ENCODE peak calls at places on chromosome 21, in eight cellular contexts. W is activated T-helper 1 cell treated with anti-CD3 and anti-CD28 coated beads, Interleukin-2, amount 50 U/mL, for 16 hours; I is keratinocyte; Y is M059J; D is GM18507; X is Caco-2; G is lower leg skin; Q is fibroblast of pulmonary artery. F is an unnamed sample.

GRCh38 chr21:34844033-34844923 is 175.5 kb downstream of the CLIC6 start:
- DNase-seq in W (no peak), I (no peak), Y (no peak), D (no peak), X (no peak), G (peak; percentile 95), Q (peak; percentile 41), F (no peak)

GRCh38 chr21:16534408-16535099 is 804.8 kb downstream of the USP25 start:
- DNase-seq in W (no peak), I (no peak), Y (peak; percentile 87), D (no peak), X (no peak), G (peak; percentile 94), Q (peak; percentile 98), F (peak; percentile 28)

GRCh38 chr21:40699366-40699765 is 147.6 kb downstream of the DSCAM start:
- DNase-seq in W (no peak), I (no peak), Y (no peak), D (no peak), X (no peak), G (no peak), Q (no peak), F (no peak)

GRCh38 chr21:33246963-33247362 is 17.2 kb downstream of the IFNAR2 start:
- DNase-seq in W (no peak), I (no peak), Y (no peak), D (no peak), X (no peak), G (no peak), Q (no peak), F (no peak)

GRCh38 chr21:29149771-29150425 is 19.5 kb downstream of the MAP3K7CL start:
- DNase-seq in W (no peak), I (no peak), Y (peak; percentile 69), D (no peak), X (no peak), G (no peak), Q (peak; percentile 56), F (peak; percentile 39)

GRCh38 chr21:16302851-16303282 is 573.1 kb downstream of the USP25 start:
- DNase-seq in W (no peak), I (no peak), Y (peak; percentile 53), D (no peak), X (no peak), G (peak; percentile 86), Q (peak; percentile 37), F (no peak)

GRCh38 chr21:17387030-17387617 is 125.7 kb upstream of the CXADR start:
- DNase-seq in W (no peak), I (no peak), Y (peak; percentile 73), D (peak; percentile 25), X (no peak), G (no peak), Q (peak; percentile 80), F (peak; percentile 67)

GRCh38 chr21:34707876-34708325 is 39.1 kb downstream of the CLIC6 start:
- DNase-seq in W (peak; percentile 13), I (no peak), Y (no peak), D (peak; percentile 53), X (no peak), G (peak; percentile 37), Q (no peak), F (no peak)

GRCh38 chr21:39072468-39072867 is 110.8 kb downstream of the PSMG1 start:
- DNase-seq in W (no peak), I (no peak), Y (no peak), D (no peak), X (no peak), G (no peak), Q (no peak), F (no peak)

GRCh38 chr21:31900121-31900895 is 27.5 kb downstream of the HUNK start:
- DNase-seq in W (no peak), I (no peak), Y (no peak), D (no peak), X (peak; percentile 89), G (peak; percentile 8), Q (no peak), F (no peak)

GRCh38 chr21:36610201-36610600 is 88.7 kb upstream of the SIM2 start:
- DNase-seq in W (no peak), I (no peak), Y (peak; percentile 18), D (no peak), X (no peak), G (no peak), Q (peak; percentile 42), F (no peak)

GRCh38 chr21:36696640-36697472 is 2.1 kb upstream of the SIM2 start:
- DNase-seq in W (no peak), I (no peak), Y (no peak), D (no peak), X (no peak), G (no peak), Q (no peak), F (no peak)

GRCh38 chr21:38773108-38774061 is 32.3 kb upstream of the ETS2 start:
- DNase-seq in W (no peak), I (peak; percentile 83), Y (peak; percentile 97), D (no peak), X (no peak), G (peak; percentile 85), Q (peak; percentile 95), F (peak; percentile 93)

GRCh38 chr21:26506951-26507350 is 66.1 kb downstream of the CYYR1 start:
- DNase-seq in W (no peak), I (no peak), Y (peak; percentile 5), D (no peak), X (no peak), G (no peak), Q (peak; percentile 18), F (peak; percentile 76)

GRCh38 chr21:38244885-38245869 is 11.6 kb upstream of the KCNJ15 start:
- DNase-seq in W (peak; percentile 25), I (peak; percentile 84), Y (peak; percentile 100), D (peak; percentile 20), X (no peak), G (no peak), Q (peak; percentile 92), F (peak; percentile 100)

GRCh38 chr21:14073615-14074014 is 137.1 kb downstream of the LIPI start:
- DNase-seq in W (no peak), I (no peak), Y (no peak), D (no peak), X (no peak), G (peak; percentile 49), Q (no peak), F (no peak)

GRCh38 chr21:34544032-34544496 is 32.1 kb upstream of the KCNE1 start:
- DNase-seq in W (peak; percentile 7), I (peak; percentile 61), Y (peak; percentile 90), D (no peak), X (peak; percentile 80), G (no peak), Q (peak; percentile 87), F (peak; percentile 62)

GRCh38 chr21:21383126-21383525 is 384.9 kb downstream of the NCAM2 start:
- DNase-seq in W (no peak), I (no peak), Y (peak; percentile 51), D (no peak), X (no peak), G (no peak), Q (peak; percentile 19), F (peak; percentile 1)

GRCh38 chr21:41775152-41775472 is 8.3 kb upstream of the RIPK4 start:
- DNase-seq in W (no peak), I (no peak), Y (no peak), D (no peak), X (no peak), G (no peak), Q (no peak), F (no peak)

GRCh38 chr21:15063821-15064575 is 802 bp downstream of the NRIP1 start:
- DNase-seq in W (peak; percentile 0), I (no peak), Y (peak; percentile 36), D (no peak), X (peak; percentile 55), G (peak; percentile 91), Q (peak; percentile 44), F (peak; percentile 43)

GRCh38 chr21:46221664-46222435 is 6.7 kb downstream of the LSS start:
- DNase-seq in W (no peak), I (no peak), Y (no peak), D (no peak), X (no peak), G (no peak), Q (no peak), F (no peak)

GRCh38 chr21:45228171-45228641 is 59.5 kb downstream of the POFUT2 start:
- DNase-seq in W (peak; percentile 45), I (peak; percentile 42), Y (peak; percentile 100), D (no peak), X (no peak), G (no peak), Q (peak; percentile 94), F (peak; percentile 96)

GRCh38 chr21:20258542-20258941 is 739.7 kb upstream of the NCAM2 start:
- DNase-seq in W (no peak), I (no peak), Y (no peak), D (no peak), X (no peak), G (no peak), Q (no peak), F (no peak)

GRCh38 chr21:43907751-43908150 is 42.7 kb downstream of the AGPAT3 start:
- DNase-seq in W (no peak), I (no peak), Y (no peak), D (no peak), X (no peak), G (no peak), Q (no peak), F (no peak)

GRCh38 chr21:28779914-28780313 is 212.8 kb downstream of the LTN1 start:
- DNase-seq in W (no peak), I (no peak), Y (no peak), D (no peak), X (no peak), G (no peak), Q (no peak), F (no peak)

GRCh38 chr21:22585558-22585957 is 1587.3 kb downstream of the NCAM2 start:
- DNase-seq in W (no peak), I (no peak), Y (no peak), D (no peak), X (no peak), G (no peak), Q (no peak), F (no peak)